ENCODE peak calls at places on chromosomes 13 and 19, in nine cellular contexts. One of them, this sample, is unnamed.

GRCh38 chr13:107124129-107124718 is 556.3 kb upstream of the ARGLU1 start:
- DNase-seq in foreskin fibroblast: peak; percentile 27
- DNase-seq in sigmoid colon: no peak
- DNase-seq in PC-3: peak; percentile 45
- DNase-seq in stimulated activated CD4-positive, alpha-beta T cell treated with anti-CD3 and anti-CD28 coated beads, Interleukin-1b, Interleukin-23, amount 100 ng/mL, for 1 hour: no peak
- DNase-seq in A549: peak; percentile 1
- DNase-seq in smooth muscle cell of the brain vasculature: no peak
- DNase-seq in Kasumi-1: peak; percentile 60
- DNase-seq in ELF-1: no peak
- DNase-seq in this sample: no peak

GRCh38 chr19:55106591-55106990 is 10.8 kb downstream of the PPP1R12C start:
- DNase-seq in foreskin fibroblast: peak; percentile 80
- DNase-seq in sigmoid colon: no peak
- DNase-seq in PC-3: no peak
- DNase-seq in stimulated activated CD4-positive, alpha-beta T cell treated with anti-CD3 and anti-CD28 coated beads, Interleukin-1b, Interleukin-23, amount 100 ng/mL, for 1 hour: no peak
- DNase-seq in A549: no peak
- DNase-seq in smooth muscle cell of the brain vasculature: no peak
- DNase-seq in Kasumi-1: no peak
- DNase-seq in ELF-1: no peak
- DNase-seq in this sample: no peak

GRCh38 chr13:47875206-47875605 is 125.9 kb downstream of the SUCLA2 start:
- DNase-seq in foreskin fibroblast: no peak
- DNase-seq in sigmoid colon: no peak
- DNase-seq in PC-3: no peak
- DNase-seq in stimulated activated CD4-positive, alpha-beta T cell treated with anti-CD3 and anti-CD28 coated beads, Interleukin-1b, Interleukin-23, amount 100 ng/mL, for 1 hour: no peak
- DNase-seq in A549: no peak
- DNase-seq in smooth muscle cell of the brain vasculature: no peak
- DNase-seq in Kasumi-1: peak; percentile 43
- DNase-seq in ELF-1: no peak
- DNase-seq in this sample: peak; percentile 92

GRCh38 chr13:77042566-77043177 is 15.7 kb upstream of the FBXL3 start:
- DNase-seq in foreskin fibroblast: no peak
- DNase-seq in sigmoid colon: no peak
- DNase-seq in PC-3: no peak
- DNase-seq in stimulated activated CD4-positive, alpha-beta T cell treated with anti-CD3 and anti-CD28 coated beads, Interleukin-1b, Interleukin-23, amount 100 ng/mL, for 1 hour: no peak
- DNase-seq in A549: no peak
- DNase-seq in smooth muscle cell of the brain vasculature: no peak
- DNase-seq in Kasumi-1: no peak
- DNase-seq in ELF-1: no peak
- DNase-seq in this sample: peak; percentile 61

GRCh38 chr13:39538826-39539555 is 64.0 kb downstream of the LHFPL6 start:
- DNase-seq in foreskin fibroblast: peak; percentile 81
- DNase-seq in sigmoid colon: no peak
- DNase-seq in PC-3: peak; percentile 42
- DNase-seq in stimulated activated CD4-positive, alpha-beta T cell treated with anti-CD3 and anti-CD28 coated beads, Interleukin-1b, Interleukin-23, amount 100 ng/mL, for 1 hour: no peak
- DNase-seq in A549: no peak
- DNase-seq in smooth muscle cell of the brain vasculature: no peak
- DNase-seq in Kasumi-1: no peak
- DNase-seq in ELF-1: no peak
- DNase-seq in this sample: no peak

GRCh38 chr13:40667622-40667978 is 1.2 kb upstream of the FOXO1 start:
- DNase-seq in foreskin fibroblast: no peak
- DNase-seq in sigmoid colon: peak; percentile 71
- DNase-seq in PC-3: no peak
- DNase-seq in stimulated activated CD4-positive, alpha-beta T cell treated with anti-CD3 and anti-CD28 coated beads, Interleukin-1b, Interleukin-23, amount 100 ng/mL, for 1 hour: no peak
- DNase-seq in A549: no peak
- DNase-seq in smooth muscle cell of the brain vasculature: no peak
- DNase-seq in Kasumi-1: no peak
- DNase-seq in ELF-1: no peak
- DNase-seq in this sample: no peak

GRCh38 chr13:25943666-25944065 is 108.2 kb downstream of the SHISA2 start:
- DNase-seq in foreskin fibroblast: peak; percentile 3
- DNase-seq in sigmoid colon: no peak
- DNase-seq in PC-3: no peak
- DNase-seq in stimulated activated CD4-positive, alpha-beta T cell treated with anti-CD3 and anti-CD28 coated beads, Interleukin-1b, Interleukin-23, amount 100 ng/mL, for 1 hour: no peak
- DNase-seq in A549: no peak
- DNase-seq in smooth muscle cell of the brain vasculature: no peak
- DNase-seq in Kasumi-1: no peak
- DNase-seq in ELF-1: no peak
- DNase-seq in this sample: peak; percentile 36

GRCh38 chr13:97853550-97853949 is 99.9 kb upstream of the IPO5 start:
- DNase-seq in foreskin fibroblast: peak; percentile 40
- DNase-seq in sigmoid colon: no peak
- DNase-seq in PC-3: peak; percentile 59
- DNase-seq in stimulated activated CD4-positive, alpha-beta T cell treated with anti-CD3 and anti-CD28 coated beads, Interleukin-1b, Interleukin-23, amount 100 ng/mL, for 1 hour: no peak
- DNase-seq in A549: no peak
- DNase-seq in smooth muscle cell of the brain vasculature: no peak
- DNase-seq in Kasumi-1: no peak
- DNase-seq in ELF-1: no peak
- DNase-seq in this sample: no peak

GRCh38 chr19:778910-779653 is 18.2 kb upstream of the PTBP1 start:
- DNase-seq in foreskin fibroblast: peak; percentile 96
- DNase-seq in sigmoid colon: peak; percentile 84
- DNase-seq in PC-3: peak; percentile 73
- DNase-seq in stimulated activated CD4-positive, alpha-beta T cell treated with anti-CD3 and anti-CD28 coated beads, Interleukin-1b, Interleukin-23, amount 100 ng/mL, for 1 hour: no peak
- DNase-seq in A549: peak; percentile 52
- DNase-seq in smooth muscle cell of the brain vasculature: peak; percentile 92
- DNase-seq in Kasumi-1: no peak
- DNase-seq in ELF-1: peak; percentile 83
- DNase-seq in this sample: peak; percentile 46

GRCh38 chr19:53875602-53876340 is 6.2 kb upstream of the PRKCG start:
- DNase-seq in foreskin fibroblast: no peak
- DNase-seq in sigmoid colon: no peak
- DNase-seq in PC-3: no peak
- DNase-seq in stimulated activated CD4-positive, alpha-beta T cell treated with anti-CD3 and anti-CD28 coated beads, Interleukin-1b, Interleukin-23, amount 100 ng/mL, for 1 hour: no peak
- DNase-seq in A549: no peak
- DNase-seq in smooth muscle cell of the brain vasculature: no peak
- DNase-seq in Kasumi-1: no peak
- DNase-seq in ELF-1: no peak
- DNase-seq in this sample: no peak

GRCh38 chr19:5046339-5047039 is 77.6 kb downstream of the KDM4B start:
- DNase-seq in foreskin fibroblast: peak; percentile 73
- DNase-seq in sigmoid colon: no peak
- DNase-seq in PC-3: peak; percentile 99
- DNase-seq in stimulated activated CD4-positive, alpha-beta T cell treated with anti-CD3 and anti-CD28 coated beads, Interleukin-1b, Interleukin-23, amount 100 ng/mL, for 1 hour: no peak
- DNase-seq in A549: peak; percentile 86
- DNase-seq in smooth muscle cell of the brain vasculature: no peak
- DNase-seq in Kasumi-1: no peak
- DNase-seq in ELF-1: no peak
- DNase-seq in this sample: no peak

GRCh38 chr13:54953786-54954185 is 1925.2 kb downstream of the OLFM4 start:
- DNase-seq in foreskin fibroblast: no peak
- DNase-seq in sigmoid colon: no peak
- DNase-seq in PC-3: no peak
- DNase-seq in stimulated activated CD4-positive, alpha-beta T cell treated with anti-CD3 and anti-CD28 coated beads, Interleukin-1b, Interleukin-23, amount 100 ng/mL, for 1 hour: no peak
- DNase-seq in A549: no peak
- DNase-seq in smooth muscle cell of the brain vasculature: no peak
- DNase-seq in Kasumi-1: no peak
- DNase-seq in ELF-1: no peak
- DNase-seq in this sample: no peak

GRCh38 chr19:41415154-41415571 is 12.0 kb downstream of the B3GNT8 start:
- DNase-seq in foreskin fibroblast: no peak
- DNase-seq in sigmoid colon: no peak
- DNase-seq in PC-3: no peak
- DNase-seq in stimulated activated CD4-positive, alpha-beta T cell treated with anti-CD3 and anti-CD28 coated beads, Interleukin-1b, Interleukin-23, amount 100 ng/mL, for 1 hour: no peak
- DNase-seq in A549: no peak
- DNase-seq in smooth muscle cell of the brain vasculature: no peak
- DNase-seq in Kasumi-1: no peak
- DNase-seq in ELF-1: no peak
- DNase-seq in this sample: no peak

GRCh38 chr19:48466571-48467325 is 2.4 kb upstream of the CYTH2 start:
- DNase-seq in foreskin fibroblast: peak; percentile 54
- DNase-seq in sigmoid colon: no peak
- DNase-seq in PC-3: peak; percentile 40
- DNase-seq in stimulated activated CD4-positive, alpha-beta T cell treated with anti-CD3 and anti-CD28 coated beads, Interleukin-1b, Interleukin-23, amount 100 ng/mL, for 1 hour: no peak
- DNase-seq in A549: no peak
- DNase-seq in smooth muscle cell of the brain vasculature: no peak
- DNase-seq in Kasumi-1: no peak
- DNase-seq in ELF-1: no peak
- DNase-seq in this sample: no peak

GRCh38 chr13:29369060-29369743 is 226.3 kb downstream of the SLC7A1 start:
- DNase-seq in foreskin fibroblast: peak; percentile 58
- DNase-seq in sigmoid colon: no peak
- DNase-seq in PC-3: peak; percentile 70
- DNase-seq in stimulated activated CD4-positive, alpha-beta T cell treated with anti-CD3 and anti-CD28 coated beads, Interleukin-1b, Interleukin-23, amount 100 ng/mL, for 1 hour: no peak
- DNase-seq in A549: no peak
- DNase-seq in smooth muscle cell of the brain vasculature: no peak
- DNase-seq in Kasumi-1: peak; percentile 66
- DNase-seq in ELF-1: no peak
- DNase-seq in this sample: peak; percentile 95

GRCh38 chr13:50731400-50731799 is 112.1 kb downstream of the DLEU7 start:
- DNase-seq in foreskin fibroblast: peak; percentile 80
- DNase-seq in sigmoid colon: no peak
- DNase-seq in PC-3: no peak
- DNase-seq in stimulated activated CD4-positive, alpha-beta T cell treated with anti-CD3 and anti-CD28 coated beads, Interleukin-1b, Interleukin-23, amount 100 ng/mL, for 1 hour: no peak
- DNase-seq in A549: no peak
- DNase-seq in smooth muscle cell of the brain vasculature: no peak
- DNase-seq in Kasumi-1: no peak
- DNase-seq in ELF-1: no peak
- DNase-seq in this sample: peak; percentile 36

GRCh38 chr13:36275190-36276002 is 22.2 kb downstream of the CCDC169 start:
- DNase-seq in foreskin fibroblast: peak; percentile 73
- DNase-seq in sigmoid colon: no peak
- DNase-seq in PC-3: peak; percentile 65
- DNase-seq in stimulated activated CD4-positive, alpha-beta T cell treated with anti-CD3 and anti-CD28 coated beads, Interleukin-1b, Interleukin-23, amount 100 ng/mL, for 1 hour: no peak
- DNase-seq in A549: peak; percentile 3
- DNase-seq in smooth muscle cell of the brain vasculature: peak; percentile 59
- DNase-seq in Kasumi-1: peak; percentile 47
- DNase-seq in ELF-1: no peak
- DNase-seq in this sample: peak; percentile 31

GRCh38 chr13:25137624-25137892 is 34.5 kb downstream of the AMER2 start:
- DNase-seq in foreskin fibroblast: no peak
- DNase-seq in sigmoid colon: no peak
- DNase-seq in PC-3: no peak
- DNase-seq in stimulated activated CD4-positive, alpha-beta T cell treated with anti-CD3 and anti-CD28 coated beads, Interleukin-1b, Interleukin-23, amount 100 ng/mL, for 1 hour: no peak
- DNase-seq in A549: no peak
- DNase-seq in smooth muscle cell of the brain vasculature: no peak
- DNase-seq in Kasumi-1: no peak
- DNase-seq in ELF-1: no peak
- DNase-seq in this sample: no peak

GRCh38 chr13:20461481-20461859 is 64.2 kb downstream of the CRYL1 start:
- DNase-seq in foreskin fibroblast: peak; percentile 17
- DNase-seq in sigmoid colon: no peak
- DNase-seq in PC-3: peak; percentile 45
- DNase-seq in stimulated activated CD4-positive, alpha-beta T cell treated with anti-CD3 and anti-CD28 coated beads, Interleukin-1b, Interleukin-23, amount 100 ng/mL, for 1 hour: no peak
- DNase-seq in A549: no peak
- DNase-seq in smooth muscle cell of the brain vasculature: no peak
- DNase-seq in Kasumi-1: no peak
- DNase-seq in ELF-1: peak; percentile 47
- DNase-seq in this sample: no peak

GRCh38 chr13:82833928-82834327 is 1048.3 kb downstream of the SLITRK1 start:
- DNase-seq in foreskin fibroblast: peak; percentile 31
- DNase-seq in sigmoid colon: no peak
- DNase-seq in PC-3: no peak
- DNase-seq in stimulated activated CD4-positive, alpha-beta T cell treated with anti-CD3 and anti-CD28 coated beads, Interleukin-1b, Interleukin-23, amount 100 ng/mL, for 1 hour: no peak
- DNase-seq in A549: no peak
- DNase-seq in smooth muscle cell of the brain vasculature: no peak
- DNase-seq in Kasumi-1: no peak
- DNase-seq in ELF-1: no peak
- DNase-seq in this sample: no peak

GRCh38 chr19:46297700-46298476 is 1.0 kb downstream of the HIF3A start:
- DNase-seq in foreskin fibroblast: peak; percentile 88
- DNase-seq in sigmoid colon: peak; percentile 97
- DNase-seq in PC-3: no peak
- DNase-seq in stimulated activated CD4-positive, alpha-beta T cell treated with anti-CD3 and anti-CD28 coated beads, Interleukin-1b, Interleukin-23, amount 100 ng/mL, for 1 hour: no peak
- DNase-seq in A549: no peak
- DNase-seq in smooth muscle cell of the brain vasculature: no peak
- DNase-seq in Kasumi-1: no peak
- DNase-seq in ELF-1: no peak
- DNase-seq in this sample: no peak

GRCh38 chr19:47832723-47833122 is 11.0 kb downstream of the CRX start:
- DNase-seq in foreskin fibroblast: no peak
- DNase-seq in sigmoid colon: no peak
- DNase-seq in PC-3: no peak
- DNase-seq in stimulated activated CD4-positive, alpha-beta T cell treated with anti-CD3 and anti-CD28 coated beads, Interleukin-1b, Interleukin-23, amount 100 ng/mL, for 1 hour: no peak
- DNase-seq in A549: no peak
- DNase-seq in smooth muscle cell of the brain vasculature: no peak
- DNase-seq in Kasumi-1: no peak
- DNase-seq in ELF-1: no peak
- DNase-seq in this sample: no peak

GRCh38 chr19:30450101-30450500 is 77.9 kb downstream of the ZNF536 start:
- DNase-seq in foreskin fibroblast: peak; percentile 44
- DNase-seq in sigmoid colon: peak; percentile 79
- DNase-seq in PC-3: no peak
- DNase-seq in stimulated activated CD4-positive, alpha-beta T cell treated with anti-CD3 and anti-CD28 coated beads, Interleukin-1b, Interleukin-23, amount 100 ng/mL, for 1 hour: no peak
- DNase-seq in A549: no peak
- DNase-seq in smooth muscle cell of the brain vasculature: no peak
- DNase-seq in Kasumi-1: no peak
- DNase-seq in ELF-1: peak; percentile 59
- DNase-seq in this sample: no peak

GRCh38 chr13:79281335-79281734 is 124.7 kb downstream of the RBM26 start:
- DNase-seq in foreskin fibroblast: no peak
- DNase-seq in sigmoid colon: no peak
- DNase-seq in PC-3: no peak
- DNase-seq in stimulated activated CD4-positive, alpha-beta T cell treated with anti-CD3 and anti-CD28 coated beads, Interleukin-1b, Interleukin-23, amount 100 ng/mL, for 1 hour: no peak
- DNase-seq in A549: no peak
- DNase-seq in smooth muscle cell of the brain vasculature: no peak
- DNase-seq in Kasumi-1: no peak
- DNase-seq in ELF-1: peak; percentile 77
- DNase-seq in this sample: no peak

This sample was measured in MV-4-11.